ENCODE peak calls at places on chromosome 11, in seven cellular contexts. R is HFF-Myc; T is germinal center; W is stimulated activated CD4-positive, alpha-beta T cell treated with anti-CD3 and anti-CD28 coated beads, TNF-alpha, amount 100 ng/mL, for 48 hours; Q is posterior vena cava; F is cardiac muscle cell; N is mucosa of descending colon. P is an unnamed sample.

GRCh38 chr11:12474871-12475270 is 97.5 kb downstream of the PARVA start:
- DNase-seq in R (no peak), T (no peak), W (no peak), Q (no peak), F (no peak), N (no peak), P (no peak)

GRCh38 chr11:57406337-57406904 is 16.0 kb upstream of the PRG2 start:
- DNase-seq in R (no peak), T (no peak), W (peak; percentile 23), Q (peak; percentile 81), F (no peak), N (no peak), P (peak; percentile 26)

GRCh38 chr11:280762-281485 is 2.7 kb downstream of the NLRP6 start:
- DNase-seq in R (no peak), T (no peak), W (no peak), Q (peak; percentile 82), F (no peak), N (peak; percentile 55), P (no peak)

GRCh38 chr11:74639533-74639932 is 47.2 kb downstream of the POLD3 start:
- DNase-seq in R (no peak), T (no peak), W (no peak), Q (no peak), F (peak; percentile 18), N (no peak), P (no peak)

GRCh38 chr11:73293356-73293936 is 14.6 kb upstream of the ARHGEF17 start:
- DNase-seq in R (no peak), T (no peak), W (no peak), Q (no peak), F (no peak), N (no peak), P (no peak)

GRCh38 chr11:65471410-65471762 is 27.5 kb upstream of the MALAT1 start:
- DNase-seq in R (no peak), T (no peak), W (no peak), Q (peak; percentile 91), F (peak; percentile 87), N (peak; percentile 83), P (no peak)

GRCh38 chr11:91005458-91005857 is 782.6 kb upstream of the CHORDC1 start:
- DNase-seq in R (no peak), T (no peak), W (no peak), Q (no peak), F (no peak), N (no peak), P (no peak)

GRCh38 chr11:111846640-111847039 is 24.7 kb downstream of the ALG9 start:
- DNase-seq in R (no peak), T (no peak), W (no peak), Q (no peak), F (peak; percentile 75), N (no peak), P (no peak)

GRCh38 chr11:118655486-118656190 is 23.8 kb downstream of the TREH start:
- DNase-seq in R (no peak), T (no peak), W (no peak), Q (peak; percentile 55), F (no peak), N (no peak), P (no peak)

GRCh38 chr11:5129457-5129877 is 8.7 kb downstream of the OR52A5 start:
- DNase-seq in R (no peak), T (no peak), W (no peak), Q (no peak), F (no peak), N (no peak), P (no peak)

GRCh38 chr11:65424200-65425104 is 1.9 kb downstream of the NEAT1 start:
- DNase-seq in R (no peak), T (no peak), W (peak; percentile 68), Q (peak; percentile 88), F (peak; percentile 81), N (peak; percentile 72), P (no peak)

GRCh38 chr11:6321961-6322362 is 1.7 kb upstream of the CAVIN3 start:
- DNase-seq in R (no peak), T (no peak), W (no peak), Q (no peak), F (peak; percentile 60), N (no peak), P (no peak)

GRCh38 chr11:1075341-1075911 is 752 bp downstream of the MUC2 start:
- DNase-seq in R (no peak), T (no peak), W (no peak), Q (peak; percentile 81), F (no peak), N (peak; percentile 37), P (no peak)

GRCh38 chr11:75031224-75031753 is 42.6 kb downstream of the NEU3 start:
- DNase-seq in R (peak; percentile 67), T (no peak), W (no peak), Q (no peak), F (peak; percentile 86), N (no peak), P (no peak)

GRCh38 chr11:56700242-56700918 is 1.5 kb downstream of the OR9G1 start:
- DNase-seq in R (no peak), T (no peak), W (no peak), Q (no peak), F (no peak), N (peak; percentile 23), P (no peak)

GRCh38 chr11:2743427-2744110 is 43.8 kb upstream of the KCNQ1OT1 start:
- DNase-seq in R (no peak), T (no peak), W (no peak), Q (peak; percentile 72), F (no peak), N (no peak), P (no peak)

GRCh38 chr11:101862410-101863233 is 52.2 kb upstream of the CEP126 start:
- DNase-seq in R (peak; percentile 44), T (no peak), W (no peak), Q (no peak), F (peak; percentile 83), N (no peak), P (no peak)

P was measured in GM19239.